ENCODE peak calls at places on chromosomes 2 and 18, in six cellular contexts. One of them, this sample, is unnamed.

GRCh38 chr2:197259470-197259999 is 51.0 kb downstream of the ANKRD44 start:
- DNase-seq in astrocyte of the spinal cord: no peak
- DNase-seq in endodermal cell: no peak
- DNase-seq in MCF 10A: no peak
- DNase-seq in GM20000: no peak
- DNase-seq in Panc1: no peak
- DNase-seq in this sample: no peak

GRCh38 chr2:226798422-226799210 is 1.0 kb downstream of the IRS1 start:
- DNase-seq in astrocyte of the spinal cord: peak
- DNase-seq in endodermal cell: peak
- DNase-seq in MCF 10A: peak
- DNase-seq in GM20000: peak
- DNase-seq in Panc1: no peak
- DNase-seq in this sample: peak

GRCh38 chr2:16218651-16219050 is 278.3 kb downstream of the MYCN start:
- DNase-seq in astrocyte of the spinal cord: no peak
- DNase-seq in endodermal cell: peak
- DNase-seq in MCF 10A: peak
- DNase-seq in GM20000: peak
- DNase-seq in Panc1: no peak
- DNase-seq in this sample: peak

GRCh38 chr2:113232730-113233129 is 46.0 kb downstream of the PAX8 start:
- DNase-seq in astrocyte of the spinal cord: no peak
- DNase-seq in endodermal cell: no peak
- DNase-seq in MCF 10A: no peak
- DNase-seq in GM20000: no peak
- DNase-seq in Panc1: no peak
- DNase-seq in this sample: no peak

GRCh38 chr18:3995476-3996102 is 459.5 kb downstream of the DLGAP1 start:
- DNase-seq in astrocyte of the spinal cord: peak
- DNase-seq in endodermal cell: peak
- DNase-seq in MCF 10A: peak
- DNase-seq in GM20000: peak
- DNase-seq in Panc1: peak
- DNase-seq in this sample: peak

GRCh38 chr2:76599732-76600368 is 889.1 kb upstream of the GCFC2 start:
- DNase-seq in astrocyte of the spinal cord: peak
- DNase-seq in endodermal cell: peak
- DNase-seq in MCF 10A: peak
- DNase-seq in GM20000: peak
- DNase-seq in Panc1: peak
- DNase-seq in this sample: peak

GRCh38 chr18:48813833-48814489 is 136.8 kb downstream of the SMAD7 start:
- DNase-seq in astrocyte of the spinal cord: no peak
- DNase-seq in endodermal cell: peak
- DNase-seq in MCF 10A: peak
- DNase-seq in GM20000: no peak
- DNase-seq in Panc1: no peak
- DNase-seq in this sample: no peak

GRCh38 chr2:218438601-218439000 is 19.7 kb downstream of the VIL1 start:
- DNase-seq in astrocyte of the spinal cord: no peak
- DNase-seq in endodermal cell: no peak
- DNase-seq in MCF 10A: no peak
- DNase-seq in GM20000: no peak
- DNase-seq in Panc1: no peak
- DNase-seq in this sample: no peak

GRCh38 chr2:64222942-64223511 is 78.8 kb upstream of the PELI1 start:
- DNase-seq in astrocyte of the spinal cord: no peak
- DNase-seq in endodermal cell: no peak
- DNase-seq in MCF 10A: no peak
- DNase-seq in GM20000: no peak
- DNase-seq in Panc1: no peak
- DNase-seq in this sample: no peak

GRCh38 chr2:60453896-60454295 is 99.6 kb downstream of the BCL11A start:
- DNase-seq in astrocyte of the spinal cord: no peak
- DNase-seq in endodermal cell: no peak
- DNase-seq in MCF 10A: no peak
- DNase-seq in GM20000: no peak
- DNase-seq in Panc1: no peak
- DNase-seq in this sample: no peak

GRCh38 chr2:165376571-165376975 is 92.9 kb upstream of the CSRNP3 start:
- DNase-seq in astrocyte of the spinal cord: no peak
- DNase-seq in endodermal cell: no peak
- DNase-seq in MCF 10A: no peak
- DNase-seq in GM20000: no peak
- DNase-seq in Panc1: no peak
- DNase-seq in this sample: no peak

GRCh38 chr2:48050711-48051110 is 144.4 kb upstream of the FBXO11 start:
- DNase-seq in astrocyte of the spinal cord: no peak
- DNase-seq in endodermal cell: no peak
- DNase-seq in MCF 10A: no peak
- DNase-seq in GM20000: no peak
- DNase-seq in Panc1: no peak
- DNase-seq in this sample: no peak

GRCh38 chr18:76564117-76564516 is 69.1 kb upstream of the ZNF516 start:
- DNase-seq in astrocyte of the spinal cord: peak
- DNase-seq in endodermal cell: no peak
- DNase-seq in MCF 10A: peak
- DNase-seq in GM20000: no peak
- DNase-seq in Panc1: no peak
- DNase-seq in this sample: no peak

GRCh38 chr2:237505188-237505939 is 18.3 kb downstream of the MLPH start:
- DNase-seq in astrocyte of the spinal cord: no peak
- DNase-seq in endodermal cell: no peak
- DNase-seq in MCF 10A: no peak
- DNase-seq in GM20000: no peak
- DNase-seq in Panc1: no peak
- DNase-seq in this sample: no peak

GRCh38 chr2:150535176-150535575 is 47.7 kb upstream of the RND3 start:
- DNase-seq in astrocyte of the spinal cord: no peak
- DNase-seq in endodermal cell: no peak
- DNase-seq in MCF 10A: no peak
- DNase-seq in GM20000: no peak
- DNase-seq in Panc1: no peak
- DNase-seq in this sample: no peak

GRCh38 chr18:62710417-62710816 is 4.9 kb upstream of the PHLPP1 start:
- DNase-seq in astrocyte of the spinal cord: peak
- DNase-seq in endodermal cell: no peak
- DNase-seq in MCF 10A: no peak
- DNase-seq in GM20000: no peak
- DNase-seq in Panc1: no peak
- DNase-seq in this sample: no peak

GRCh38 chr2:236562434-236562833 is 7.2 kb upstream of the ACKR3 start:
- DNase-seq in astrocyte of the spinal cord: no peak
- DNase-seq in endodermal cell: peak
- DNase-seq in MCF 10A: peak
- DNase-seq in GM20000: no peak
- DNase-seq in Panc1: no peak
- DNase-seq in this sample: no peak

GRCh38 chr2:191836853-191837769 is 9.8 kb downstream of the CAVIN2 start:
- DNase-seq in astrocyte of the spinal cord: no peak
- DNase-seq in endodermal cell: no peak
- DNase-seq in MCF 10A: peak
- DNase-seq in GM20000: peak
- DNase-seq in Panc1: no peak
- DNase-seq in this sample: no peak

GRCh38 chr2:46988733-46989481 is 73.3 kb upstream of the MCFD2 start:
- DNase-seq in astrocyte of the spinal cord: no peak
- DNase-seq in endodermal cell: peak
- DNase-seq in MCF 10A: no peak
- DNase-seq in GM20000: no peak
- DNase-seq in Panc1: no peak
- DNase-seq in this sample: no peak

GRCh38 chr2:20666364-20667150 is at the start of gene GDF7:
- DNase-seq in astrocyte of the spinal cord: no peak
- DNase-seq in endodermal cell: peak
- DNase-seq in MCF 10A: no peak
- DNase-seq in GM20000: peak
- DNase-seq in Panc1: no peak
- DNase-seq in this sample: peak

GRCh38 chr2:226752887-226753286 is 46.7 kb downstream of the IRS1 start:
- DNase-seq in astrocyte of the spinal cord: no peak
- DNase-seq in endodermal cell: no peak
- DNase-seq in MCF 10A: no peak
- DNase-seq in GM20000: no peak
- DNase-seq in Panc1: no peak
- DNase-seq in this sample: no peak

GRCh38 chr2:20291106-20291564 is 59.5 kb downstream of the PUM2 start:
- DNase-seq in astrocyte of the spinal cord: peak
- DNase-seq in endodermal cell: peak
- DNase-seq in MCF 10A: peak
- DNase-seq in GM20000: peak
- DNase-seq in Panc1: peak
- DNase-seq in this sample: peak

GRCh38 chr18:62976227-62976626 is 260.9 kb downstream of the PHLPP1 start:
- DNase-seq in astrocyte of the spinal cord: no peak
- DNase-seq in endodermal cell: no peak
- DNase-seq in MCF 10A: peak
- DNase-seq in GM20000: no peak
- DNase-seq in Panc1: no peak
- DNase-seq in this sample: no peak

GRCh38 chr2:151851761-151852160 is 23.5 kb upstream of the ARL5A start:
- DNase-seq in astrocyte of the spinal cord: peak
- DNase-seq in endodermal cell: no peak
- DNase-seq in MCF 10A: no peak
- DNase-seq in GM20000: no peak
- DNase-seq in Panc1: no peak
- DNase-seq in this sample: no peak

GRCh38 chr18:68299906-68300305 is 415.0 kb downstream of the TMX3 start:
- DNase-seq in astrocyte of the spinal cord: no peak
- DNase-seq in endodermal cell: no peak
- DNase-seq in MCF 10A: peak
- DNase-seq in GM20000: no peak
- DNase-seq in Panc1: no peak
- DNase-seq in this sample: no peak

GRCh38 chr2:85996591-85996990 is 107.8 kb upstream of the ST3GAL5 start:
- DNase-seq in astrocyte of the spinal cord: no peak
- DNase-seq in endodermal cell: peak
- DNase-seq in MCF 10A: no peak
- DNase-seq in GM20000: no peak
- DNase-seq in Panc1: no peak
- DNase-seq in this sample: no peak

GRCh38 chr18:42392416-42392815 is 437.4 kb downstream of the PIK3C3 start:
- DNase-seq in astrocyte of the spinal cord: no peak
- DNase-seq in endodermal cell: no peak
- DNase-seq in MCF 10A: no peak
- DNase-seq in GM20000: no peak
- DNase-seq in Panc1: no peak
- DNase-seq in this sample: no peak

GRCh38 chr2:3377279-3377611 is 373 bp downstream of the EIPR1 start:
- DNase-seq in astrocyte of the spinal cord: peak
- DNase-seq in endodermal cell: no peak
- DNase-seq in MCF 10A: peak
- DNase-seq in GM20000: peak
- DNase-seq in Panc1: no peak
- DNase-seq in this sample: peak

GRCh38 chr18:9688036-9688741 is 19.9 kb upstream of the RAB31 start:
- DNase-seq in astrocyte of the spinal cord: peak
- DNase-seq in endodermal cell: no peak
- DNase-seq in MCF 10A: peak
- DNase-seq in GM20000: no peak
- DNase-seq in Panc1: no peak
- DNase-seq in this sample: no peak

GRCh38 chr2:211055438-211055837 is 499.0 kb downstream of the CPS1 start:
- DNase-seq in astrocyte of the spinal cord: no peak
- DNase-seq in endodermal cell: peak
- DNase-seq in MCF 10A: peak
- DNase-seq in GM20000: no peak
- DNase-seq in Panc1: no peak
- DNase-seq in this sample: no peak

GRCh38 chr2:49961346-49961745 is 807.0 kb upstream of the FSHR start:
- DNase-seq in astrocyte of the spinal cord: no peak
- DNase-seq in endodermal cell: no peak
- DNase-seq in MCF 10A: no peak
- DNase-seq in GM20000: no peak
- DNase-seq in Panc1: no peak
- DNase-seq in this sample: no peak

GRCh38 chr2:186422226-186422625 is 63.8 kb upstream of the ZC3H15 start:
- DNase-seq in astrocyte of the spinal cord: peak
- DNase-seq in endodermal cell: no peak
- DNase-seq in MCF 10A: peak
- DNase-seq in GM20000: no peak
- DNase-seq in Panc1: peak
- DNase-seq in this sample: no peak

GRCh38 chr2:162092656-162093556 is 18.9 kb upstream of the DPP4 start:
- DNase-seq in astrocyte of the spinal cord: peak
- DNase-seq in endodermal cell: no peak
- DNase-seq in MCF 10A: peak
- DNase-seq in GM20000: no peak
- DNase-seq in Panc1: no peak
- DNase-seq in this sample: no peak

GRCh38 chr2:188456114-188456909 is 164.6 kb downstream of the GULP1 start:
- DNase-seq in astrocyte of the spinal cord: no peak
- DNase-seq in endodermal cell: peak
- DNase-seq in MCF 10A: no peak
- DNase-seq in GM20000: no peak
- DNase-seq in Panc1: no peak
- DNase-seq in this sample: no peak
- TF ChIP-seq CTCF in astrocyte of the spinal cord: peak
- TF ChIP-seq CTCF in endodermal cell: peak
- TF ChIP-seq CTCF in MCF 10A: no peak
- TF ChIP-seq CTCF in GM20000: peak
- TF ChIP-seq CTCF in Panc1: peak
- TF ChIP-seq CTCF in this sample: no peak

GRCh38 chr18:80022613-80023012 is 11.6 kb upstream of the RBFA start:
- DNase-seq in astrocyte of the spinal cord: peak
- DNase-seq in endodermal cell: no peak
- DNase-seq in MCF 10A: peak
- DNase-seq in GM20000: no peak
- DNase-seq in Panc1: no peak
- DNase-seq in this sample: no peak

GRCh38 chr18:80026363-80026762 is 7.9 kb upstream of the RBFA start:
- DNase-seq in astrocyte of the spinal cord: no peak
- DNase-seq in endodermal cell: no peak
- DNase-seq in MCF 10A: no peak
- DNase-seq in GM20000: no peak
- DNase-seq in Panc1: no peak
- DNase-seq in this sample: no peak

GRCh38 chr18:80023173-80023572 is 11.1 kb upstream of the RBFA start:
- DNase-seq in astrocyte of the spinal cord: no peak
- DNase-seq in endodermal cell: peak
- DNase-seq in MCF 10A: peak
- DNase-seq in GM20000: no peak
- DNase-seq in Panc1: no peak
- DNase-seq in this sample: peak
- TF ChIP-seq CTCF in astrocyte of the spinal cord: peak
- TF ChIP-seq CTCF in endodermal cell: peak
- TF ChIP-seq CTCF in MCF 10A: peak
- TF ChIP-seq CTCF in GM20000: no peak
- TF ChIP-seq CTCF in Panc1: peak
- TF ChIP-seq CTCF in this sample: peak

GRCh38 chr2:126239560-126239959 is 416.4 kb upstream of the GYPC start:
- DNase-seq in astrocyte of the spinal cord: no peak
- DNase-seq in endodermal cell: no peak
- DNase-seq in MCF 10A: no peak
- DNase-seq in GM20000: no peak
- DNase-seq in Panc1: no peak
- DNase-seq in this sample: no peak
- TF ChIP-seq CTCF in astrocyte of the spinal cord: no peak
- TF ChIP-seq CTCF in endodermal cell: no peak
- TF ChIP-seq CTCF in MCF 10A: no peak
- TF ChIP-seq CTCF in GM20000: no peak
- TF ChIP-seq CTCF in Panc1: no peak
- TF ChIP-seq CTCF in this sample: no peak

GRCh38 chr2:41697389-41697788 is 350.4 kb upstream of the PKDCC start:
- DNase-seq in astrocyte of the spinal cord: no peak
- DNase-seq in endodermal cell: no peak
- DNase-seq in MCF 10A: no peak
- DNase-seq in GM20000: no peak
- DNase-seq in Panc1: no peak
- DNase-seq in this sample: no peak
- TF ChIP-seq CTCF in astrocyte of the spinal cord: no peak
- TF ChIP-seq CTCF in endodermal cell: no peak
- TF ChIP-seq CTCF in MCF 10A: no peak
- TF ChIP-seq CTCF in GM20000: no peak
- TF ChIP-seq CTCF in Panc1: no peak
- TF ChIP-seq CTCF in this sample: no peak

This sample was measured in activated CD8-positive, alpha-beta T cell treated with anti-CD3 and anti-CD28 coated beads for 36 hours.